ENCODE peak calls at places on chromosomes 3 and 15, in ten cellular contexts. W is heart left ventricle; Z is epithelial cell of proximal tubule; K is PC-9; M is nephron progenitor cell; V is CD8-positive, alpha-beta T cell; Y is endothelial cell of umbilical vein; P is uterus; X is transverse colon; J is B cell. N is an unnamed sample.

GRCh38 chr3:160372780-160373179 is 26.2 kb downstream of the IFT80 start:
- DNase-seq in W (no peak), Z (no peak), K (no peak), M (no peak), V (no peak), Y (no peak), P (no peak), X (no peak), J (no peak), N (no peak)

GRCh38 chr3:190220362-190220761 is 99.7 kb upstream of the P3H2 start:
- DNase-seq in W (no peak), Z (no peak), K (no peak), M (no peak), V (no peak), Y (no peak), P (no peak), X (no peak), J (no peak), N (no peak)

GRCh38 chr3:155512867-155513261 is 219.4 kb upstream of the STRIT1 start:
- DNase-seq in W (no peak), Z (no peak), K (no peak), M (no peak), V (no peak), Y (no peak), P (no peak), X (no peak), J (no peak), N (no peak)

GRCh38 chr3:141294300-141294699 is 62.7 kb downstream of the PXYLP1 start:
- DNase-seq in W (no peak), Z (no peak), K (no peak), M (no peak), V (no peak), Y (peak), P (no peak), X (no peak), J (no peak), N (no peak)

GRCh38 chr3:143000525-143000924 is 845 bp upstream of the U2SURP start:
- DNase-seq in W (no peak), Z (no peak), K (peak), M (no peak), V (no peak), Y (no peak), P (no peak), X (peak), J (no peak), N (no peak)

GRCh38 chr3:62046326-62046725 is 327.0 kb downstream of the FEZF2 start:
- DNase-seq in W (no peak), Z (no peak), K (no peak), M (no peak), V (no peak), Y (no peak), P (no peak), X (no peak), J (no peak), N (no peak)

GRCh38 chr3:170717410-170718402 is 131.8 kb upstream of the SLC7A14 start:
- DNase-seq in W (no peak), Z (no peak), K (peak), M (no peak), V (no peak), Y (no peak), P (no peak), X (no peak), J (no peak), N (peak)

GRCh38 chr3:29335438-29335837 is 54.6 kb downstream of the RBMS3 start:
- DNase-seq in W (peak), Z (peak), K (peak), M (peak), V (no peak), Y (peak), P (peak), X (peak), J (no peak), N (peak)

GRCh38 chr3:152159328-152159727 is 109.4 kb upstream of the MBNL1 start:
- DNase-seq in W (no peak), Z (no peak), K (no peak), M (no peak), V (no peak), Y (no peak), P (no peak), X (peak), J (no peak), N (no peak)

GRCh38 chr3:11434017-11434526 is 161.9 kb downstream of the ATG7 start:
- DNase-seq in W (peak), Z (no peak), K (no peak), M (no peak), V (no peak), Y (peak), P (peak), X (peak), J (no peak), N (peak)

DNA sequence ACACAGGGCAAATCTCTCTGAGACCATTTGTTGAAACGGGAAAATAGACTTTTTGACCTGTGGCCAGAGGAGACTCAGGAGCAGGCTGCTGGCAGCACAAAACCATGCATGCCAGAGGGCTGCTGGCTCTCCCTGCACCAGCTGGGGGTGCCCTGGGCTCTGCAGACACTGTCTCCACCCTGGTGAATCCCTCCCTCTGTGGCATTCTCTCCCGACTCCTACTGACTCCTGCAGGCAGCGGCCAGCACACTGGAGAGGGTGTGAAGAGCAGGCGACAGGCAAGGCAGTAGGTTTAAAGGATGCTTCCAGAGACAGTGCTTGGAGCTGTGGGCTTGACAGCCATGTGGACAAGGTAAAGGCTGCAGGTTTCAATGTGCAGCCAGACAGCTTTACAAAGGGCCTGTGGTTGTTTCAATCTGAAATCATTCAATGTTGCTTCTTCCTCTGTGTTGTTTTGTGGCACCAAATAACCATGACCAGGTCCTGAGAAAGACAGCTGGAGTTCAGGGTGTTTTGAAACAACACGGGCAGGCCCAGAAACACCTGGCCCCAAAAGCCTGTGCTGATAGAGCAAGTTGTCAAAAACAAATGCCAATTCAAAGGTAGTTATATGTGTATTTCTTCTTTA is 431.0 kb upstream of the ATP10A start:
- DNase-seq in W (peak), Z (no peak), K (no peak), M (peak), V (no peak), Y (no peak), P (no peak), X (no peak), J (no peak), N (no peak)
- TF ChIP-seq CTCF in W (peak), Z (no peak), K (no peak), M (no peak), V (no peak), Y (no peak), P (no peak), X (no peak), J (no peak), N (no peak)

DNA sequence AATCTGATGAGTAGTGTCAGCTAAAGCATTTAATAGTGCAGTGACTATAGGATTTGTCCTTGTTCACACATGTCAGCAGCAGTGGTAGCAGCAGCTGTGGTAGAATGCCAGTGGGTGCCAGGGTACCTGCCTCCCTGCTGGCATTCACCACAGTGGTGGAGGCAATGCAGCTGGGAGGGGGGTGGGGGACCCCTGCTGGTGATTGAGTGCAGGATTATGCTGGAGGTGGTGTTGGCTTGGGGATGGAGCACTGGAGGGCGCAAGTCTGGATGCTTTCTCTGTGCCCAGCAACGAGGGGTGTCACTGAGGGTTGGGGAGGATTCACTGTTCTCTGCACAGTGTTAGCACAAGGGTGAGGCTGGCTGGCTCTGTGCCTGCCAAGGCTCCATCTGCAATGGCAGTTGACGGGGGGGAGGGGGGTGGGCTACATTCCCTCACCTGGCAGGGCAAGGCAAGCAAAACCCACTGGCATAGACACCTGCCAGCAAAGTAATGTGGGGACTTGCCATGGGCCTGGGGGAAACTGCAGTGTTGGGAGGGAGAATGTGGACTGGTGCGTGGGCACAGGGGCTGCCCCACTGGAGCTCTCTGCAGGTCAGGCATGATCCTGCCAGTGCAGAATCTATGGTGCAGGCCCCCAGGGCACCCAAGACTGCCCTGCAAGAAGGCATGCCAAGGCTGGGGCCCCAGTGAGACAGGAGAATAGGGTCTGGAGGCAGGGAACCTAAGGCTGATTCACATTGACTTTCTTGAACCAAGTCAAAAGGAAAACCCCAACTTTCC is 64.3 kb downstream of the MINDY4B start:
- DNase-seq in W (no peak), Z (no peak), K (no peak), M (no peak), V (no peak), Y (no peak), P (no peak), X (no peak), J (no peak), N (no peak)
- TF ChIP-seq CTCF in W (peak), Z (no peak), K (no peak), M (no peak), V (no peak), Y (no peak), P (no peak), X (no peak), J (no peak), N (no peak)

DNA sequence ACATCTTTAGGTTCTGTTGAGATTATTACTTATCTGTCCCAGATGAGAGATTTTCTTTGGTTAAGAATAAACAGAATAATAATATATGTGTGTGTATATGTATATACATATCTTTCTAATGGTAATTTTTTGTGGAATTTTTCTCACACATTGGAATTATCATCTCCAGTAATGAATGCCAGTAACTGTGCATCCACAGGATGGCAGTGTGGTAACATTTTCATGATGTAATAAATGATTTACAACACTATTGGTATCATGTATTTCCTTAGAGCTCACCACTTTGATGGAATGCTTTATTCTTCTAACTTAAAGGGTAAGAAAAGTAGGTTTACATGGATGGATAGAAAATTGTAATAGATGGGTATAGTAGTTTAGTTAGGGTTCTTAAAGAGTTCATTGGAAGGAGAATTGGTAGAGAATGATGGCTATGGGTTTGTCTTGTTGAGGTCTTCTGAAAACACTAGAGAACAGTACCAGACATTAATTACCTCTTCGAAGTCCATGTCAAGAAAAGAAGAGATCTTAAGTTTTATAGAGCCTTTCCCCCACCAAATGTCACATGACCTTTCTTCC is 78.1 kb downstream of the STT3B start:
- DNase-seq in W (no peak), Z (no peak), K (no peak), M (no peak), V (no peak), Y (peak), P (no peak), X (no peak), J (no peak), N (no peak)
- TF ChIP-seq CTCF in W (peak), Z (peak), K (peak), M (no peak), V (peak), Y (peak), P (peak), X (peak), J (peak), N (peak)

DNA sequence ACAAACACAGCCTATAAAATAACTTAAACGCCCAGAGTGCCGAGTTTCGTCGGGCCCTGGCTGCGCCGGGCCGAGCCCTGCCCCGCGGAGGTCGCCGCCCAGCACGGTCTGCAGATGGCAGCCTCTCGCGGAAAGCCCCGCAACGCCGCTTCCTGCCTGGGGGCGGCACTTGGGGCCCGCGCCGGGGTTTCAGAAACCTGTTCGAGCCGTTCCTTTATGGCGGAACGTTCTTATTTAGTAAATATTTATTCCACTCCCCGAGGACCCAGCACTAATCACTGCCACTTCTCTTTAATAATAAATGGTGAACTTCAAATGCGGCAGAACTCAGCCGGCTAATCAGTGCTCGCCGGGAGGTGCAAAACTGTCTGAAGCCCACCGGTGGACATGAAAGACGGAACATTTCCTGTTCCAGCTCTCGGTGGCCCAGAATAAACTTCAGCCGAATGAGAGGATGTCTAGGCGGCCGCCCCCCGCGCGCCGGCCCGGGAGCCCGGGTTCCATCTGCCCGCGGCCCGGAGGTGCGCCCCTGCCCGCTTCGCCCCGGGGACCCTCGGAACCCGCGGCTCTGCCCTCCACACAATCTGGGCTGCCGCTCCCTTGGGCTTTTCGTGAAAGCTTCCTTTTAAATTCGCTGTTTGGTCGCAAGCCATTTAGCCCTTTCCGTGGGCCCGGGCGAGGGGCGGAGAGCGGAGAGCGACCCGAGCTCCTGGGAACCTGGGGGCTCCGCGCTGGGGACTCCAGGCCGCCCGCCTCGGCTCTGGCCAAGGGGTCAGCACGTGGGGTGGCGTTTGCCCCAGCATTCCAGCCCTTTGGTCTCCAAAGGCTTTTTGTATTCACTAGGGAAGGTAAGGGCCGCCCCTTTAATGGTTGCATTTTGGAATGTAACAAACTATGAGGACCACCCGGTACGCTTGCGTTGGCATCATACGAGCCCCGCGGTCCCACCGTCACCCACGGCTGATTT is 110.8 kb upstream of the ATP11B start:
- DNase-seq in W (peak), Z (no peak), K (peak), M (peak), V (peak), Y (peak), P (peak), X (peak), J (peak), N (no peak)
- TF ChIP-seq CTCF in W (peak), Z (no peak), K (peak), M (peak), V (no peak), Y (peak), P (no peak), X (peak), J (no peak), N (no peak)

GRCh38 chr3:197940745-197941384 is 9.1 kb upstream of the RPL35A start:
- DNase-seq in W (no peak), Z (no peak), K (no peak), M (no peak), V (no peak), Y (no peak), P (no peak), X (no peak), J (no peak), N (no peak)

DNA sequence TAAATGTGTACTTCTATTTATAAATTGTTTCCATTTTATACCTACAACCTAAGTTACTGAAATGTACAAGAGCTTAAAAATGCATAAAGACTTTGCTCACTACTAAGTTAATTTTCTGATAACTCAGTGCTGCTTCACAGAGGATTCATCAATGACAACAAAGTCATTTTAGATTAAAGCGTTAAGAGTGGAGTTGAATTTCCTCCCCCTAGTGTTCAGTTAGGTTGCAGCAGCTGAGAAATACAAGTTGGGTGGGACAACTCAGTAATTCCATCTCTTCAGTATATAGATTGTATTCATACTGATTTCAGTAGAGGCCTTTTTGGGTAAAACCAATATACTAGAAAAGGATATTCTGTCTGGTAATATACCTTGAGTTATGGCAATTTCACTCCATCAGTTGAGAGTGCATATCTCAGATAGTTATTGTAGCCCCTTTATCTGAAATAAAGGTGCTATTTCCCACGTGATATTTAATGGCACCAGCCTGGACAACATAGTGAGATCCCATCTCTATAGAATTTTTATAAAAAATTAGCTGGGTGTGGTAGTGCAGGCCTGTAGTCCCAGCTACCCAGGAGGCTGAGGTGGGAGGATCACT is 6.9 kb upstream of the RPL35A start:
- DNase-seq in W (no peak), Z (no peak), K (no peak), M (no peak), V (no peak), Y (peak), P (no peak), X (no peak), J (peak), N (no peak)
- TF ChIP-seq CTCF in W (peak), Z (peak), K (peak), M (peak), V (peak), Y (peak), P (peak), X (peak), J (peak), N (peak)

GRCh38 chr3:176075491-176075890 is 1121.8 kb downstream of the TBL1XR1 start:
- DNase-seq in W (no peak), Z (no peak), K (no peak), M (no peak), V (no peak), Y (no peak), P (no peak), X (no peak), J (no peak), N (no peak)
- TF ChIP-seq CTCF in W (no peak), Z (no peak), K (no peak), M (no peak), V (no peak), Y (no peak), P (no peak), X (no peak), J (no peak), N (no peak)